ENCODE peak calls at places on chromosomes 3 and 15, in six cellular contexts. G, F, N, A, D and H are unnamed samples.

GRCh38 chr3:106247902-106248684 is 379.3 kb upstream of the CBLB start:
- DNase-seq in G (no peak), F (no peak), N (no peak), A (peak), D (peak), H (no peak)

GRCh38 chr3:65348596-65348995 is 660.8 kb upstream of the ADAMTS9 start:
- DNase-seq in G (peak), F (no peak), N (no peak), A (peak), D (peak), H (no peak)

GRCh38 chr3:65524544-65525070 is 514.1 kb downstream of the MAGI1 start:
- DNase-seq in G (no peak), F (no peak), N (no peak), A (no peak), D (no peak), H (no peak)

GRCh38 chr15:50028323-50028722 is 90.7 kb downstream of the ATP8B4 start:
- DNase-seq in G (no peak), F (no peak), N (no peak), A (no peak), D (no peak), H (no peak)

GRCh38 chr3:9646800-9647152 is 2.5 kb upstream of the MTMR14 start:
- DNase-seq in G (no peak), F (no peak), N (no peak), A (no peak), D (no peak), H (no peak)

GRCh38 chr15:75109731-75110130 is 86.3 kb downstream of the PPCDC start:
- DNase-seq in G (no peak), F (no peak), N (no peak), A (no peak), D (no peak), H (no peak)

GRCh38 chr15:32657198-32657886 is 15.8 kb downstream of the SCG5 start:
- DNase-seq in G (no peak), F (no peak), N (no peak), A (no peak), D (peak), H (no peak)

GRCh38 chr15:78302579-78302978 is 3.2 kb upstream of the SKIC8 start:
- DNase-seq in G (no peak), F (no peak), N (no peak), A (peak), D (peak), H (no peak)

GRCh38 chr15:52161406-52161966 is 29.7 kb downstream of the GNB5 start:
- DNase-seq in G (no peak), F (no peak), N (no peak), A (no peak), D (no peak), H (no peak)

GRCh38 chr15:89303986-89304385 is 30.6 kb downstream of the POLG start:
- DNase-seq in G (no peak), F (no peak), N (no peak), A (no peak), D (no peak), H (no peak)

GRCh38 chr3:48445277-48445882 is 1.2 kb upstream of the ATRIP start:
- DNase-seq in G (no peak), F (no peak), N (no peak), A (no peak), D (no peak), H (no peak)

GRCh38 chr15:95252404-95252803 is 1021.0 kb downstream of the MCTP2 start:
- DNase-seq in G (no peak), F (no peak), N (no peak), A (peak), D (peak), H (no peak)

GRCh38 chr15:91291673-91292072 is 191.6 kb downstream of the SV2B start:
- DNase-seq in G (no peak), F (no peak), N (no peak), A (peak), D (peak), H (no peak)

GRCh38 chr3:10746684-10747083 is 69.3 kb upstream of the SLC6A11 start:
- DNase-seq in G (no peak), F (no peak), N (no peak), A (no peak), D (no peak), H (no peak)